ENCODE peak calls at places on chromosomes 13 and 19, in six cellular contexts. A is transverse colon, W is colonic mucosa, Y is K562, D is ovary, J is breast epithelium. G is an unnamed sample.

GRCh38 chr13:113176292-113176691 is 17.8 kb downstream of the PROZ start:
- DNase-seq in A (peak; percentile 35), W (peak; percentile 63), Y (no peak), D (no peak), J (no peak), G (peak; percentile 49)

GRCh38 chr19:57248646-57249045 is 8.2 kb downstream of the ZNF805 start:
- DNase-seq in A (no peak), W (no peak), Y (no peak), D (no peak), J (no peak), G (no peak)

GRCh38 chr19:40466219-40467006 is at the start of gene SPTBN4:
- DNase-seq in A (peak; percentile 30), W (peak; percentile 37), Y (no peak), D (peak; percentile 48), J (peak; percentile 65), G (peak; percentile 81)

GRCh38 chr13:113554333-113554700 is 30.2 kb upstream of the TFDP1 start:
- DNase-seq in A (no peak), W (no peak), Y (no peak), D (peak; percentile 7), J (peak; percentile 22), G (no peak)

GRCh38 chr19:48656840-48657474 is 11.0 kb upstream of the CA11 start:
- DNase-seq in A (peak; percentile 20), W (no peak), Y (no peak), D (no peak), J (no peak), G (no peak)

GRCh38 chr13:71483733-71484132 is 383.3 kb downstream of the DACH1 start:
- DNase-seq in A (no peak), W (no peak), Y (no peak), D (no peak), J (no peak), G (no peak)

GRCh38 chr13:34867590-34867989 is 74.5 kb upstream of the NBEA start:
- DNase-seq in A (no peak), W (no peak), Y (no peak), D (no peak), J (no peak), G (no peak)

GRCh38 chr13:40340368-40341085 is 325.9 kb downstream of the FOXO1 start:
- DNase-seq in A (no peak), W (no peak), Y (no peak), D (no peak), J (no peak), G (no peak)

GRCh38 chr13:44331912-44332840 is 41.4 kb upstream of the SERP2 start:
- DNase-seq in A (peak; percentile 58), W (no peak), Y (no peak), D (peak; percentile 94), J (no peak), G (no peak)

GRCh38 chr13:33032037-33032625 is 15.9 kb downstream of the KL start:
- DNase-seq in A (no peak), W (no peak), Y (no peak), D (no peak), J (no peak), G (no peak)

GRCh38 chr13:99417821-99418662 is 83.2 kb upstream of the TM9SF2 start:
- DNase-seq in A (no peak), W (no peak), Y (no peak), D (no peak), J (peak; percentile 41), G (no peak)

GRCh38 chr19:54916822-54917221 is 10.9 kb downstream of the NCR1 start:
- DNase-seq in A (no peak), W (no peak), Y (no peak), D (no peak), J (no peak), G (no peak)

GRCh38 chr19:3357731-3358391 is 8.5 kb upstream of the NFIC start:
- DNase-seq in A (no peak), W (no peak), Y (peak; percentile 56), D (peak; percentile 53), J (no peak), G (no peak)

GRCh38 chr19:2166741-2167738 is 3.3 kb downstream of the DOT1L start:
- DNase-seq in A (peak; percentile 82), W (peak; percentile 85), Y (no peak), D (peak; percentile 74), J (peak; percentile 86), G (no peak)
- H3K27ac ChIP-seq in A (peak overlapping the region; percentile 99), W (peak overlapping the region; percentile 90), Y (peak overlapping the region; percentile 31), D (no peak overlapping the region), J (peak overlapping the region; percentile 4), G (no peak overlapping the region)

DNA sequence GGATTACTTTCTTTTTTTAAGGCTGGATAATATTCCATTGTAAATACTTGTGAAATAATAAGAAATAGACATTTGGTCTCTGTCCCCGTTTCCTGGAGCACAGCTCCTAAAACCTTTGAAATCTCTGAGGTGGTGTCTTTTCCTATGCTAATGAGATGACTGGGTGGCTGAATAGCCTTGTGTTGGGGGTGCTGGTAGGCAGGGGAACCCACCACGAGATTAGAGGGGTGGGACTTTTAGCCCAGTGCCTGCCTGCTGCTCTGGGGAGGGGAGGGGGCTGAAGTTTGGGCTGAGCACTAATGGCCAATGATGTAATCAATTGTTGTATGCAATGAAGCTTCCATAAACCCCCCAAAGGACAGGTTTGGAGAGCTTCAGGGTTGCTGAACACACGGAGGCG is 175.7 kb downstream of the FGF9 start:
- DNase-seq in A (no peak), W (no peak), Y (no peak), D (no peak), J (no peak), G (no peak)
- H3K4me1 ChIP-seq in A (no peaks in the 10 kb centered on the region), W (no peaks in the 10 kb centered on the region), Y (no peaks in the 10 kb centered on the region), D (peaks cover 3% of the 10 kb centered on the region), J (no peaks in the 10 kb centered on the region), G (no peaks in the 10 kb centered on the region)

DNA sequence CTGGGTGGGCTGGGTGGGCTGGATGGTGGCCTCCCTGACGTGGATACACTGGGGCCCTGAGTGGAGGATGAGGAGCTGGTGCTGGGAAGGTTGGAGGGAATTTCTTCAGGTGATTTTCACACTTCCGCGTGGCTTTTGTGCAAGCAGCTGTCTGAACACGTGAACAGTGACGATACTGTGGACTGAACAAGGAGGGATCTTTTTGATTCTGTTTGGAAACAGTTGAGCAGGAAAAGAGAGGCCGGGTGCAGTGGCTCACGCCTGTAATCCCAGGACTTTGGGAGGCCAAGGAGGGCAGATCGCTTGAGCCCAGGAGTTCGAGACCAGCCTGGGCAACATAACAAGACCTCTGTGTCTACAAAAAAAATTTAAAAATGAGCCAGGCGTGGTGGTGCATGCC is 9.1 kb upstream of the GTF2F1 start:
- DNase-seq in A (no peak), W (no peak), Y (no peak), D (no peak), J (no peak), G (no peak)
- H3K27ac ChIP-seq in A (peak overlapping the region; percentile 74), W (peak overlapping the region; percentile 73), Y (no peak overlapping the region), D (no peak overlapping the region), J (no peak overlapping the region), G (no peak overlapping the region)

GRCh38 chr13:110347088-110347487 is 40.0 kb downstream of the COL4A2 start:
- DNase-seq in A (no peak), W (no peak), Y (no peak), D (no peak), J (no peak), G (no peak)
- H3K4me1 ChIP-seq in A (peaks cover 14% of the 10 kb centered on the region), W (peaks cover 5% of the 10 kb centered on the region), Y (no peaks in the 10 kb centered on the region), D (peaks cover 10% of the 10 kb centered on the region), J (no peaks in the 10 kb centered on the region), G (no peaks in the 10 kb centered on the region)

GRCh38 chr19:17952041-17952976 is 14.6 kb upstream of the KCNN1 start:
- DNase-seq in A (no peak), W (no peak), Y (peak; percentile 71), D (no peak), J (no peak), G (no peak)

GRCh38 chr19:17953316-17953801 is 13.5 kb upstream of the KCNN1 start:
- DNase-seq in A (no peak), W (no peak), Y (no peak), D (no peak), J (no peak), G (no peak)

GRCh38 chr19:17951151-17952040 is 15.5 kb upstream of the KCNN1 start:
- DNase-seq in A (no peak), W (no peak), Y (no peak), D (no peak), J (no peak), G (no peak)

GRCh38 chr19:17954401-17954800 is 12.5 kb upstream of the KCNN1 start:
- DNase-seq in A (no peak), W (no peak), Y (no peak), D (no peak), J (no peak), G (no peak)

GRCh38 chr19:17953869-17954268 is 13.0 kb upstream of the KCNN1 start:
- DNase-seq in A (no peak), W (no peak), Y (peak; percentile 72), D (no peak), J (no peak), G (no peak)
- H3K27ac ChIP-seq in A (no peak overlapping the region), W (no peak overlapping the region), Y (peak overlapping the region; percentile 37), D (no peak overlapping the region), J (no peak overlapping the region), G (no peak overlapping the region)